ENCODE peak calls at places on chromosomes 3 and 15, in eight cellular contexts. One of them, this sample, is unnamed.

GRCh38 chr3:127764301-127764700 is 58.0 kb downstream of the MGLL start:
- DNase-seq in activated CD8-positive, alpha-beta T cell treated with anti-CD3 and anti-CD28 coated beads for 36 hours: no peak
- DNase-seq in stimulated activated naive CD4-positive, alpha-beta T cell: no peak
- DNase-seq in GM10248: no peak
- DNase-seq in neural crest cell: no peak
- DNase-seq in amniotic stem cell: no peak
- DNase-seq in M059J: no peak
- DNase-seq in T-helper 9 cell: no peak
- DNase-seq in this sample: no peak

GRCh38 chr3:15610083-15610482 is 8.5 kb downstream of the BTD start:
- DNase-seq in activated CD8-positive, alpha-beta T cell treated with anti-CD3 and anti-CD28 coated beads for 36 hours: no peak
- DNase-seq in amniotic stem cell: no peak
- DNase-seq in T-helper 9 cell: no peak
- DNase-seq in M059J: peak; percentile 92
- DNase-seq in GM10248: no peak
- DNase-seq in stimulated activated naive CD4-positive, alpha-beta T cell: no peak
- DNase-seq in neural crest cell: no peak
- DNase-seq in this sample: no peak

GRCh38 chr3:61897848-61898247 is 336.5 kb downstream of the PTPRG start:
- DNase-seq in stimulated activated naive CD4-positive, alpha-beta T cell: no peak
- DNase-seq in amniotic stem cell: no peak
- DNase-seq in activated CD8-positive, alpha-beta T cell treated with anti-CD3 and anti-CD28 coated beads for 36 hours: no peak
- DNase-seq in neural crest cell: no peak
- DNase-seq in M059J: no peak
- DNase-seq in GM10248: no peak
- DNase-seq in T-helper 9 cell: no peak
- DNase-seq in this sample: no peak

GRCh38 chr3:11718582-11719405 is 75.1 kb upstream of the VGLL4 start:
- DNase-seq in M059J: peak; percentile 60
- DNase-seq in neural crest cell: peak; percentile 21
- DNase-seq in GM10248: peak; percentile 48
- DNase-seq in amniotic stem cell: peak; percentile 24
- DNase-seq in activated CD8-positive, alpha-beta T cell treated with anti-CD3 and anti-CD28 coated beads for 36 hours: peak; percentile 66
- DNase-seq in T-helper 9 cell: peak; percentile 10
- DNase-seq in stimulated activated naive CD4-positive, alpha-beta T cell: peak; percentile 29
- DNase-seq in this sample: no peak

GRCh38 chr3:49296781-49297420 is 19.9 kb upstream of the C3orf62 start:
- DNase-seq in GM10248: no peak
- DNase-seq in T-helper 9 cell: no peak
- DNase-seq in amniotic stem cell: no peak
- DNase-seq in M059J: no peak
- DNase-seq in stimulated activated naive CD4-positive, alpha-beta T cell: no peak
- DNase-seq in neural crest cell: no peak
- DNase-seq in activated CD8-positive, alpha-beta T cell treated with anti-CD3 and anti-CD28 coated beads for 36 hours: no peak
- DNase-seq in this sample: no peak

GRCh38 chr15:26771917-26772587 is 814 bp downstream of the GABRB3 start:
- DNase-seq in stimulated activated naive CD4-positive, alpha-beta T cell: no peak
- DNase-seq in GM10248: peak; percentile 12
- DNase-seq in amniotic stem cell: no peak
- DNase-seq in activated CD8-positive, alpha-beta T cell treated with anti-CD3 and anti-CD28 coated beads for 36 hours: no peak
- DNase-seq in M059J: no peak
- DNase-seq in T-helper 9 cell: no peak
- DNase-seq in neural crest cell: peak; percentile 11
- DNase-seq in this sample: no peak

GRCh38 chr3:5332270-5332956 is 144.9 kb downstream of the EDEM1 start:
- DNase-seq in stimulated activated naive CD4-positive, alpha-beta T cell: no peak
- DNase-seq in T-helper 9 cell: no peak
- DNase-seq in amniotic stem cell: no peak
- DNase-seq in activated CD8-positive, alpha-beta T cell treated with anti-CD3 and anti-CD28 coated beads for 36 hours: no peak
- DNase-seq in neural crest cell: no peak
- DNase-seq in M059J: no peak
- DNase-seq in GM10248: no peak
- DNase-seq in this sample: no peak

GRCh38 chr3:45597166-45597565 is 2.6 kb downstream of the LIMD1 start:
- DNase-seq in GM10248: no peak
- DNase-seq in amniotic stem cell: no peak
- DNase-seq in T-helper 9 cell: no peak
- DNase-seq in neural crest cell: no peak
- DNase-seq in stimulated activated naive CD4-positive, alpha-beta T cell: no peak
- DNase-seq in activated CD8-positive, alpha-beta T cell treated with anti-CD3 and anti-CD28 coated beads for 36 hours: peak; percentile 32
- DNase-seq in M059J: peak; percentile 45
- DNase-seq in this sample: no peak

GRCh38 chr3:33426068-33426467 is 14.1 kb downstream of the UBP1 start:
- DNase-seq in M059J: no peak
- DNase-seq in amniotic stem cell: no peak
- DNase-seq in activated CD8-positive, alpha-beta T cell treated with anti-CD3 and anti-CD28 coated beads for 36 hours: no peak
- DNase-seq in GM10248: no peak
- DNase-seq in stimulated activated naive CD4-positive, alpha-beta T cell: no peak
- DNase-seq in T-helper 9 cell: no peak
- DNase-seq in neural crest cell: no peak
- DNase-seq in this sample: peak; percentile 75

GRCh38 chr3:37348736-37349396 is 174.5 kb upstream of the LRRFIP2 start:
- DNase-seq in neural crest cell: no peak
- DNase-seq in T-helper 9 cell: no peak
- DNase-seq in amniotic stem cell: no peak
- DNase-seq in stimulated activated naive CD4-positive, alpha-beta T cell: no peak
- DNase-seq in GM10248: no peak
- DNase-seq in activated CD8-positive, alpha-beta T cell treated with anti-CD3 and anti-CD28 coated beads for 36 hours: no peak
- DNase-seq in M059J: no peak
- DNase-seq in this sample: no peak

GRCh38 chr3:190117995-190118394 is 2.7 kb downstream of the P3H2 start:
- DNase-seq in T-helper 9 cell: no peak
- DNase-seq in M059J: peak; percentile 74
- DNase-seq in amniotic stem cell: no peak
- DNase-seq in neural crest cell: no peak
- DNase-seq in activated CD8-positive, alpha-beta T cell treated with anti-CD3 and anti-CD28 coated beads for 36 hours: no peak
- DNase-seq in stimulated activated naive CD4-positive, alpha-beta T cell: no peak
- DNase-seq in GM10248: no peak
- DNase-seq in this sample: no peak

GRCh38 chr3:56985460-56986327 is 74.8 kb upstream of the SPATA12 start:
- DNase-seq in M059J: peak; percentile 5
- DNase-seq in GM10248: no peak
- DNase-seq in neural crest cell: no peak
- DNase-seq in activated CD8-positive, alpha-beta T cell treated with anti-CD3 and anti-CD28 coated beads for 36 hours: peak; percentile 53
- DNase-seq in stimulated activated naive CD4-positive, alpha-beta T cell: no peak
- DNase-seq in amniotic stem cell: no peak
- DNase-seq in T-helper 9 cell: no peak
- DNase-seq in this sample: no peak

GRCh38 chr3:189233225-189233858 is 61.6 kb downstream of the TPRG1 start:
- DNase-seq in M059J: peak; percentile 67
- DNase-seq in stimulated activated naive CD4-positive, alpha-beta T cell: no peak
- DNase-seq in neural crest cell: peak; percentile 26
- DNase-seq in activated CD8-positive, alpha-beta T cell treated with anti-CD3 and anti-CD28 coated beads for 36 hours: peak; percentile 46
- DNase-seq in GM10248: peak; percentile 17
- DNase-seq in amniotic stem cell: peak; percentile 59
- DNase-seq in T-helper 9 cell: no peak
- DNase-seq in this sample: peak; percentile 42

GRCh38 chr15:27210176-27210575 is 239.2 kb downstream of the GABRG3 start:
- DNase-seq in M059J: no peak
- DNase-seq in T-helper 9 cell: no peak
- DNase-seq in amniotic stem cell: no peak
- DNase-seq in neural crest cell: no peak
- DNase-seq in stimulated activated naive CD4-positive, alpha-beta T cell: no peak
- DNase-seq in activated CD8-positive, alpha-beta T cell treated with anti-CD3 and anti-CD28 coated beads for 36 hours: no peak
- DNase-seq in GM10248: no peak
- DNase-seq in this sample: no peak

GRCh38 chr3:178795349-178795748 is 259.1 kb downstream of the KCNMB2 start:
- DNase-seq in neural crest cell: no peak
- DNase-seq in T-helper 9 cell: no peak
- DNase-seq in activated CD8-positive, alpha-beta T cell treated with anti-CD3 and anti-CD28 coated beads for 36 hours: no peak
- DNase-seq in stimulated activated naive CD4-positive, alpha-beta T cell: no peak
- DNase-seq in amniotic stem cell: no peak
- DNase-seq in GM10248: no peak
- DNase-seq in M059J: no peak
- DNase-seq in this sample: no peak

GRCh38 chr3:69014022-69014580 is 617 bp upstream of the EOGT start:
- DNase-seq in amniotic stem cell: no peak
- DNase-seq in stimulated activated naive CD4-positive, alpha-beta T cell: no peak
- DNase-seq in M059J: no peak
- DNase-seq in T-helper 9 cell: no peak
- DNase-seq in activated CD8-positive, alpha-beta T cell treated with anti-CD3 and anti-CD28 coated beads for 36 hours: no peak
- DNase-seq in GM10248: no peak
- DNase-seq in neural crest cell: no peak
- DNase-seq in this sample: no peak

GRCh38 chr3:38617586-38617985 is 31.9 kb downstream of the SCN5A start:
- DNase-seq in T-helper 9 cell: no peak
- DNase-seq in activated CD8-positive, alpha-beta T cell treated with anti-CD3 and anti-CD28 coated beads for 36 hours: no peak
- DNase-seq in GM10248: no peak
- DNase-seq in stimulated activated naive CD4-positive, alpha-beta T cell: no peak
- DNase-seq in neural crest cell: no peak
- DNase-seq in amniotic stem cell: no peak
- DNase-seq in M059J: no peak
- DNase-seq in this sample: no peak

GRCh38 chr3:136193273-136194043 is 2.7 kb downstream of the MSL2 start:
- DNase-seq in stimulated activated naive CD4-positive, alpha-beta T cell: no peak
- DNase-seq in amniotic stem cell: no peak
- DNase-seq in neural crest cell: no peak
- DNase-seq in GM10248: no peak
- DNase-seq in activated CD8-positive, alpha-beta T cell treated with anti-CD3 and anti-CD28 coated beads for 36 hours: peak; percentile 43
- DNase-seq in M059J: peak; percentile 45
- DNase-seq in T-helper 9 cell: no peak
- DNase-seq in this sample: no peak

GRCh38 chr15:64151727-64152506 is at the start of gene SNX22:
- DNase-seq in stimulated activated naive CD4-positive, alpha-beta T cell: peak; percentile 25
- DNase-seq in M059J: no peak
- DNase-seq in GM10248: peak; percentile 40
- DNase-seq in activated CD8-positive, alpha-beta T cell treated with anti-CD3 and anti-CD28 coated beads for 36 hours: peak; percentile 29
- DNase-seq in amniotic stem cell: no peak
- DNase-seq in neural crest cell: no peak
- DNase-seq in T-helper 9 cell: peak; percentile 26
- DNase-seq in this sample: no peak

GRCh38 chr3:10467904-10468610 is 37.3 kb downstream of the ATP2B2 start:
- DNase-seq in neural crest cell: no peak
- DNase-seq in T-helper 9 cell: no peak
- DNase-seq in GM10248: no peak
- DNase-seq in M059J: peak; percentile 21
- DNase-seq in amniotic stem cell: no peak
- DNase-seq in stimulated activated naive CD4-positive, alpha-beta T cell: no peak
- DNase-seq in activated CD8-positive, alpha-beta T cell treated with anti-CD3 and anti-CD28 coated beads for 36 hours: no peak
- DNase-seq in this sample: no peak

GRCh38 chr3:101379695-101380376 is 59.5 kb upstream of the IMPG2 start:
- DNase-seq in amniotic stem cell: no peak
- DNase-seq in T-helper 9 cell: no peak
- DNase-seq in stimulated activated naive CD4-positive, alpha-beta T cell: peak; percentile 6
- DNase-seq in M059J: peak; percentile 9
- DNase-seq in activated CD8-positive, alpha-beta T cell treated with anti-CD3 and anti-CD28 coated beads for 36 hours: no peak
- DNase-seq in GM10248: peak; percentile 36
- DNase-seq in neural crest cell: no peak
- DNase-seq in this sample: no peak

GRCh38 chr3:109806929-109807328 is 469.6 kb upstream of the DPPA4 start:
- DNase-seq in M059J: peak; percentile 86
- DNase-seq in activated CD8-positive, alpha-beta T cell treated with anti-CD3 and anti-CD28 coated beads for 36 hours: peak; percentile 53
- DNase-seq in T-helper 9 cell: peak; percentile 4
- DNase-seq in neural crest cell: no peak
- DNase-seq in GM10248: no peak
- DNase-seq in amniotic stem cell: no peak
- DNase-seq in stimulated activated naive CD4-positive, alpha-beta T cell: peak; percentile 64
- DNase-seq in this sample: no peak

GRCh38 chr15:36682091-36682490 is 102.7 kb downstream of the CDIN1 start:
- DNase-seq in M059J: no peak
- DNase-seq in amniotic stem cell: no peak
- DNase-seq in neural crest cell: no peak
- DNase-seq in stimulated activated naive CD4-positive, alpha-beta T cell: no peak
- DNase-seq in activated CD8-positive, alpha-beta T cell treated with anti-CD3 and anti-CD28 coated beads for 36 hours: no peak
- DNase-seq in GM10248: no peak
- DNase-seq in T-helper 9 cell: no peak
- DNase-seq in this sample: no peak

GRCh38 chr3:53320697-53321096 is 26.6 kb downstream of the DCP1A start:
- DNase-seq in M059J: no peak
- DNase-seq in activated CD8-positive, alpha-beta T cell treated with anti-CD3 and anti-CD28 coated beads for 36 hours: no peak
- DNase-seq in T-helper 9 cell: no peak
- DNase-seq in neural crest cell: no peak
- DNase-seq in GM10248: no peak
- DNase-seq in amniotic stem cell: no peak
- DNase-seq in stimulated activated naive CD4-positive, alpha-beta T cell: no peak
- DNase-seq in this sample: no peak

GRCh38 chr15:67845974-67846373 is 6.1 kb upstream of the RNU6-1 start:
- DNase-seq in T-helper 9 cell: no peak
- DNase-seq in activated CD8-positive, alpha-beta T cell treated with anti-CD3 and anti-CD28 coated beads for 36 hours: no peak
- DNase-seq in amniotic stem cell: no peak
- DNase-seq in GM10248: no peak
- DNase-seq in M059J: no peak
- DNase-seq in neural crest cell: no peak
- DNase-seq in stimulated activated naive CD4-positive, alpha-beta T cell: no peak
- DNase-seq in this sample: no peak

GRCh38 chr3:88180398-88180999 is 30.7 kb downstream of the C3orf38 start:
- DNase-seq in stimulated activated naive CD4-positive, alpha-beta T cell: peak; percentile 19
- DNase-seq in M059J: peak; percentile 39
- DNase-seq in amniotic stem cell: no peak
- DNase-seq in activated CD8-positive, alpha-beta T cell treated with anti-CD3 and anti-CD28 coated beads for 36 hours: peak; percentile 54
- DNase-seq in T-helper 9 cell: no peak
- DNase-seq in neural crest cell: no peak
- DNase-seq in GM10248: peak; percentile 41
- DNase-seq in this sample: no peak

GRCh38 chr3:79983063-79983561 is 215.3 kb upstream of the ROBO1 start:
- DNase-seq in GM10248: no peak
- DNase-seq in neural crest cell: no peak
- DNase-seq in activated CD8-positive, alpha-beta T cell treated with anti-CD3 and anti-CD28 coated beads for 36 hours: no peak
- DNase-seq in amniotic stem cell: no peak
- DNase-seq in M059J: no peak
- DNase-seq in T-helper 9 cell: no peak
- DNase-seq in stimulated activated naive CD4-positive, alpha-beta T cell: no peak
- DNase-seq in this sample: no peak

GRCh38 chr3:89113887-89114840 is 6.7 kb downstream of the EPHA3 start:
- DNase-seq in stimulated activated naive CD4-positive, alpha-beta T cell: peak; percentile 11
- DNase-seq in GM10248: peak; percentile 34
- DNase-seq in T-helper 9 cell: no peak
- DNase-seq in M059J: peak; percentile 6
- DNase-seq in amniotic stem cell: peak; percentile 30
- DNase-seq in activated CD8-positive, alpha-beta T cell treated with anti-CD3 and anti-CD28 coated beads for 36 hours: peak; percentile 35
- DNase-seq in neural crest cell: peak; percentile 72
- DNase-seq in this sample: peak; percentile 57

GRCh38 chr3:126355777-126356372 is 1.3 kb downstream of the KLF15 start:
- DNase-seq in stimulated activated naive CD4-positive, alpha-beta T cell: no peak
- DNase-seq in activated CD8-positive, alpha-beta T cell treated with anti-CD3 and anti-CD28 coated beads for 36 hours: peak; percentile 13
- DNase-seq in M059J: peak; percentile 47
- DNase-seq in neural crest cell: peak; percentile 79
- DNase-seq in amniotic stem cell: peak; percentile 8
- DNase-seq in GM10248: peak; percentile 41
- DNase-seq in T-helper 9 cell: no peak
- DNase-seq in this sample: peak; percentile 72

GRCh38 chr3:48428863-48429415 is 947 bp downstream of the PLXNB1 start:
- DNase-seq in GM10248: no peak
- DNase-seq in activated CD8-positive, alpha-beta T cell treated with anti-CD3 and anti-CD28 coated beads for 36 hours: no peak
- DNase-seq in M059J: no peak
- DNase-seq in stimulated activated naive CD4-positive, alpha-beta T cell: no peak
- DNase-seq in amniotic stem cell: no peak
- DNase-seq in T-helper 9 cell: no peak
- DNase-seq in neural crest cell: peak; percentile 53
- DNase-seq in this sample: no peak

GRCh38 chr3:10357592-10358308 is 36.8 kb upstream of the SEC13 start:
- DNase-seq in stimulated activated naive CD4-positive, alpha-beta T cell: no peak
- DNase-seq in GM10248: no peak
- DNase-seq in T-helper 9 cell: no peak
- DNase-seq in activated CD8-positive, alpha-beta T cell treated with anti-CD3 and anti-CD28 coated beads for 36 hours: no peak
- DNase-seq in M059J: peak; percentile 89
- DNase-seq in neural crest cell: no peak
- DNase-seq in amniotic stem cell: peak; percentile 66
- DNase-seq in this sample: no peak

GRCh38 chr3:151431940-151432339 is 28.9 kb downstream of the IGSF10 start:
- DNase-seq in M059J: peak; percentile 96
- DNase-seq in T-helper 9 cell: no peak
- DNase-seq in activated CD8-positive, alpha-beta T cell treated with anti-CD3 and anti-CD28 coated beads for 36 hours: no peak
- DNase-seq in amniotic stem cell: no peak
- DNase-seq in neural crest cell: no peak
- DNase-seq in GM10248: no peak
- DNase-seq in stimulated activated naive CD4-positive, alpha-beta T cell: no peak
- DNase-seq in this sample: no peak

GRCh38 chr3:141828487-141829284 is 47.8 kb upstream of the ATP1B3 start:
- DNase-seq in M059J: peak; percentile 32
- DNase-seq in neural crest cell: no peak
- DNase-seq in GM10248: no peak
- DNase-seq in stimulated activated naive CD4-positive, alpha-beta T cell: no peak
- DNase-seq in activated CD8-positive, alpha-beta T cell treated with anti-CD3 and anti-CD28 coated beads for 36 hours: no peak
- DNase-seq in T-helper 9 cell: no peak
- DNase-seq in amniotic stem cell: no peak
- DNase-seq in this sample: no peak

GRCh38 chr3:197801801-197802504 is 10.9 kb downstream of the LRCH3 start:
- DNase-seq in M059J: peak; percentile 96
- DNase-seq in activated CD8-positive, alpha-beta T cell treated with anti-CD3 and anti-CD28 coated beads for 36 hours: peak; percentile 62
- DNase-seq in T-helper 9 cell: no peak
- DNase-seq in GM10248: no peak
- DNase-seq in amniotic stem cell: no peak
- DNase-seq in neural crest cell: no peak
- DNase-seq in stimulated activated naive CD4-positive, alpha-beta T cell: peak; percentile 31
- DNase-seq in this sample: no peak